ENCODE peak calls at places on chromosomes 16 and 17, in six cellular contexts. P is GM23248, W is IMR-90, M is H9, J is HCT116, G is K562. D is an unnamed sample.

GRCh38 chr17:410674-411401 is 58.2 kb upstream of the RPH3AL start:
- DNase-seq in P (peak; percentile 57), W (peak; percentile 12), M (peak; percentile 61), J (no peak), G (peak; percentile 28), D (no peak)

GRCh38 chr17:36602924-36603384 is 1.6 kb downstream of the MRM1 start:
- DNase-seq in P (peak; percentile 71), W (peak; percentile 69), M (peak; percentile 79), J (peak; percentile 58), G (peak; percentile 77), D (peak; percentile 62)

GRCh38 chr16:29805232-29806095 is 865 bp upstream of the MAZ start:
- DNase-seq in P (peak; percentile 99), W (peak; percentile 97), M (peak; percentile 99), J (peak; percentile 93), G (peak; percentile 81), D (peak; percentile 98)

GRCh38 chr16:71453051-71453450 is 9.0 kb downstream of the ZNF23 start:
- DNase-seq in P (no peak), W (peak; percentile 23), M (no peak), J (no peak), G (no peak), D (no peak)

GRCh38 chr16:67430504-67431076 is 331 bp upstream of the HSD11B2 start:
- DNase-seq in P (peak; percentile 41), W (no peak), M (no peak), J (no peak), G (peak; percentile 54), D (no peak)

GRCh38 chr17:81060416-81060815 is 25.5 kb downstream of the BAIAP2 start:
- DNase-seq in P (no peak), W (no peak), M (no peak), J (no peak), G (no peak), D (no peak)

GRCh38 chr17:48505788-48506187 is 25.0 kb downstream of the HOXB1 start:
- DNase-seq in P (peak; percentile 96), W (peak; percentile 89), M (no peak), J (peak; percentile 61), G (peak; percentile 64), D (peak; percentile 72)

GRCh38 chr17:235831-236640 is 54.6 kb upstream of the DOC2B start:
- DNase-seq in P (no peak), W (no peak), M (no peak), J (no peak), G (no peak), D (no peak)

GRCh38 chr16:88705076-88705684 is 1.0 kb downstream of the RNF166 start:
- DNase-seq in P (peak; percentile 78), W (peak; percentile 34), M (no peak), J (no peak), G (no peak), D (peak; percentile 49)

GRCh38 chr16:88597856-88598491 is 27.8 kb downstream of the ZC3H18 start:
- DNase-seq in P (no peak), W (no peak), M (no peak), J (no peak), G (no peak), D (no peak)

GRCh38 chr17:19867094-19867653 is 562 bp downstream of the ULK2 start:
- DNase-seq in P (peak; percentile 78), W (peak; percentile 54), M (peak; percentile 91), J (peak; percentile 16), G (no peak), D (peak; percentile 62)

GRCh38 chr16:85641776-85642176 is 28.7 kb downstream of the GSE1 start:
- DNase-seq in P (peak; percentile 64), W (no peak), M (no peak), J (no peak), G (no peak), D (peak; percentile 49)

GRCh38 chr16:68395806-68396205 is 52.5 kb downstream of the SMPD3 start:
- DNase-seq in P (no peak), W (no peak), M (no peak), J (no peak), G (no peak), D (no peak)

GRCh38 chr17:78798695-78799559 is 16.9 kb upstream of the CYTH1 start:
- DNase-seq in P (peak; percentile 58), W (peak; percentile 13), M (no peak), J (no peak), G (no peak), D (peak; percentile 32)

GRCh38 chr17:9195961-9196668 is 174.8 kb downstream of the NTN1 start:
- DNase-seq in P (no peak), W (no peak), M (peak; percentile 84), J (no peak), G (no peak), D (no peak)

GRCh38 chr17:55549140-55549539 is 37.9 kb upstream of the SMIM36 start:
- DNase-seq in P (peak; percentile 10), W (no peak), M (no peak), J (peak; percentile 40), G (no peak), D (no peak)

GRCh38 chr17:20171741-20172377 is 162.7 kb downstream of the SPECC1 start:
- DNase-seq in P (no peak), W (peak; percentile 18), M (no peak), J (no peak), G (no peak), D (peak; percentile 81)

GRCh38 chr17:50935201-50936124 is 69.3 kb upstream of the TOB1 start:
- DNase-seq in P (no peak), W (no peak), M (no peak), J (no peak), G (no peak), D (no peak)

GRCh38 chr17:81181811-81182185 is 15.8 kb upstream of the AATK start:
- DNase-seq in P (no peak), W (no peak), M (no peak), J (no peak), G (no peak), D (no peak)

GRCh38 chr16:68380676-68381362 is 67.5 kb downstream of the SMPD3 start:
- DNase-seq in P (no peak), W (no peak), M (no peak), J (no peak), G (no peak), D (no peak)

GRCh38 chr16:14041164-14041563 is 30.0 kb upstream of the MRTFB start:
- DNase-seq in P (no peak), W (no peak), M (no peak), J (no peak), G (no peak), D (no peak)

GRCh38 chr17:4551796-4552525 is 3.2 kb downstream of the MYBBP1A start:
- DNase-seq in P (no peak), W (no peak), M (no peak), J (no peak), G (no peak), D (no peak)

GRCh38 chr16:50684823-50685455 is 3.8 kb upstream of the SNX20 start:
- DNase-seq in P (no peak), W (no peak), M (no peak), J (no peak), G (no peak), D (no peak)

GRCh38 chr16:1432388-1433262 is 1.7 kb downstream of the PERCC1 start:
- DNase-seq in P (no peak), W (no peak), M (no peak), J (no peak), G (no peak), D (no peak)

GRCh38 chr17:40348562-40349476 is 15.7 kb downstream of the GJD3 start:
- DNase-seq in P (peak; percentile 31), W (no peak), M (no peak), J (no peak), G (no peak), D (peak; percentile 38)

GRCh38 chr16:67406628-67407027 is 9.6 kb downstream of the ZDHHC1 start:
- DNase-seq in P (peak; percentile 95), W (peak; percentile 91), M (no peak), J (no peak), G (no peak), D (peak; percentile 68)

GRCh38 chr17:17484451-17484899 is 7.7 kb downstream of the MED9 start:
- DNase-seq in P (peak; percentile 63), W (peak; percentile 39), M (no peak), J (no peak), G (no peak), D (peak; percentile 18)

GRCh38 chr16:66581246-66581952 is 2.1 kb downstream of the CMTM2 start:
- DNase-seq in P (peak; percentile 48), W (peak; percentile 44), M (no peak), J (no peak), G (no peak), D (peak; percentile 9)

GRCh38 chr17:80353718-80354275 is 61.2 kb upstream of the ENDOV start:
- DNase-seq in P (no peak), W (no peak), M (no peak), J (no peak), G (no peak), D (no peak)

GRCh38 chr17:76672892-76673291 is 29.3 kb upstream of the ST6GALNAC1 start:
- DNase-seq in P (no peak), W (no peak), M (no peak), J (no peak), G (no peak), D (no peak)
- H3K9ac ChIP-seq in P (peak overlapping the region; percentile 80), W (no peak overlapping the region), M (no peak overlapping the region), J (no peak overlapping the region), G (no peak overlapping the region), D (no peak overlapping the region)

GRCh38 chr16:79312502-79312901 is 288.0 kb downstream of the MAF start:
- DNase-seq in P (no peak), W (no peak), M (no peak), J (no peak), G (no peak), D (no peak)

GRCh38 chr16:79310734-79311133 is 289.8 kb downstream of the MAF start:
- DNase-seq in P (no peak), W (no peak), M (no peak), J (no peak), G (no peak), D (no peak)

DNA sequence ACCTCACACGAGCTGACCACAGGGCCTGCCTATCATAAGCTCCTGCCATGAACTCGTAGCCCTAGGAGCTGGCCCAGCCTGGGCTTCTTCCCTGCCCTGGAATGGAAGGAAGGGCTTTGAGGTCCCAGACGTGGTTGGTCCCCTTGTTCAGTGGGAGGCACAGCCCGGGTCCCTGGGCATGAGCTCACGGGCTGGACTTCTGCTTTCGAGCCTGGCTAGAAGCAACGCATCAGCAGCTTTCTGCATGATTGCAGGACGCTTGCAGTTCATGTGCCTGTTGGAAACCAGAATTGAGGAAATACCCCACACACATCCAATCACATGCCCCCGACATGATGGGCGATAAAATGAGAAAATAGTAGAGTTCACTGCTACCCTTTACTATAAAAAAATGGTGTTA is 293.3 kb downstream of the MAF start:
- DNase-seq in P (no peak), W (no peak), M (no peak), J (no peak), G (no peak), D (no peak)
- H4K20me1 ChIP-seq in P (no peaks in the 10 kb centered on the region), W (no peaks in the 10 kb centered on the region), M (no peaks in the 10 kb centered on the region), J (no peaks in the 10 kb centered on the region), G (peaks cover 6% of the 10 kb centered on the region), D (no peaks in the 10 kb centered on the region)

GRCh38 chr16:77273-77806 is 685 bp upstream of the MPG start:
- DNase-seq in P (peak; percentile 87), W (peak; percentile 61), M (peak; percentile 71), J (no peak), G (no peak), D (peak; percentile 73)
- H3K9ac ChIP-seq in P (peak overlapping the region; percentile 95), W (peak overlapping the region; percentile 71), M (no peak overlapping the region), J (peak overlapping the region; percentile 71), G (peak overlapping the region; percentile 100), D (peak overlapping the region; percentile 91)

DNA sequence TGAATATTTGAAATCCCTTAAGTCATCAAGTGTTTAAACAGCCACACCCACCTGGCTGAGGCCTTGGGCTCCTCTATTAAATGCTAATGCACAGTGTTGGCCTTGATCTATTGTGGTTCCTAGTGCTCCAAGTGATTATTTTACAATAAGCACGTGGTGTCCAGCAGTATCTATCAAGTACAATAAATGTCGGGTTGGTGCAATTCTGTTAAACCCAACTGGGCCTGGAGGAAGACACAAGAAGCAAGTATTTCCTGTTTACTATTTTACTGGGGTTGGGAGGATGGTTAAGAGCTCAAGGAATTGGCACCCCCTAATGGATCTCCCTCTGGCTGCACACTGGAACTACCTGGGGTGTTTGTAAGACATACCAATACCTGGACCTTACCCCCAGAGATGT is 72.1 kb upstream of the HNF1B start:
- DNase-seq in P (no peak), W (peak; percentile 13), M (no peak), J (no peak), G (no peak), D (no peak)
- H4K20me1 ChIP-seq in P (no peaks in the 10 kb centered on the region), W (no peaks in the 10 kb centered on the region), M (no peaks in the 10 kb centered on the region), J (no peaks in the 10 kb centered on the region), G (no peaks in the 10 kb centered on the region), D (no peaks in the 10 kb centered on the region)

D was measured in fibroblast of lung.